ENCODE peak calls at places on chromosomes 13 and 19, in ten cellular contexts. A, K, S, F, U, Y, G, Q, L and X are unnamed samples.

GRCh38 chr19:55012294-55012693 is 25.8 kb downstream of the GP6 start:
- DNase-seq in A (no peak), K (no peak), S (no peak), F (no peak), U (no peak), Y (no peak), G (no peak), Q (no peak), L (no peak), X (no peak)

GRCh38 chr19:47479701-47480503 is 4.1 kb downstream of the KPTN start:
- DNase-seq in A (no peak), K (peak), S (no peak), F (no peak), U (no peak), Y (no peak), G (no peak), Q (no peak), L (no peak), X (no peak)

GRCh38 chr13:51298812-51299211 is 40.7 kb upstream of the SERPINE3 start:
- DNase-seq in A (no peak), K (peak), S (no peak), F (no peak), U (no peak), Y (no peak), G (no peak), Q (no peak), L (no peak), X (no peak)

GRCh38 chr19:44111910-44112463 is 1.2 kb upstream of the ZNF225 start:
- DNase-seq in A (no peak), K (peak), S (peak), F (peak), U (peak), Y (no peak), G (no peak), Q (no peak), L (peak), X (no peak)

GRCh38 chr19:5131031-5131865 is 162.3 kb downstream of the KDM4B start:
- DNase-seq in A (no peak), K (no peak), S (no peak), F (peak), U (no peak), Y (peak), G (no peak), Q (no peak), L (no peak), X (peak)

GRCh38 chr19:9673912-9674668 is 810 bp downstream of the ZNF562 start:
- DNase-seq in A (no peak), K (peak), S (peak), F (no peak), U (no peak), Y (no peak), G (no peak), Q (peak), L (peak), X (no peak)

GRCh38 chr19:46601318-46602224 is at the start of gene CALM3:
- DNase-seq in A (no peak), K (no peak), S (no peak), F (peak), U (no peak), Y (no peak), G (no peak), Q (no peak), L (no peak), X (peak)

GRCh38 chr13:50594276-50594970 is 249.1 kb downstream of the DLEU7 start:
- DNase-seq in A (no peak), K (peak), S (no peak), F (no peak), U (no peak), Y (no peak), G (no peak), Q (no peak), L (no peak), X (peak)

GRCh38 chr19:7554990-7555864 is 19.7 kb downstream of the PNPLA6 start:
- DNase-seq in A (no peak), K (no peak), S (no peak), F (no peak), U (no peak), Y (no peak), G (no peak), Q (no peak), L (no peak), X (no peak)

GRCh38 chr13:44317752-44318550 is 55.7 kb upstream of the SERP2 start:
- DNase-seq in A (no peak), K (no peak), S (peak), F (no peak), U (no peak), Y (no peak), G (no peak), Q (peak), L (peak), X (no peak)

GRCh38 chr19:43768273-43769050 is 12.3 kb downstream of the KCNN4 start:
- DNase-seq in A (no peak), K (no peak), S (no peak), F (peak), U (no peak), Y (no peak), G (no peak), Q (no peak), L (peak), X (no peak)

GRCh38 chr19:797528-798414 is 519 bp downstream of the PTBP1 start:
- DNase-seq in A (peak), K (peak), S (peak), F (peak), U (peak), Y (peak), G (peak), Q (peak), L (peak), X (peak)

GRCh38 chr13:109119886-109120285 is 490.5 kb downstream of the MYO16 start:
- DNase-seq in A (no peak), K (peak), S (no peak), F (no peak), U (no peak), Y (no peak), G (no peak), Q (no peak), L (no peak), X (no peak)

GRCh38 chr13:112976526-112976925 is 7.5 kb downstream of the MCF2L start:
- DNase-seq in A (no peak), K (no peak), S (no peak), F (no peak), U (no peak), Y (no peak), G (no peak), Q (no peak), L (no peak), X (no peak)

GRCh38 chr19:13621413-13621812 is 115.1 kb upstream of the CACNA1A start:
- DNase-seq in A (peak), K (peak), S (peak), F (no peak), U (peak), Y (no peak), G (no peak), Q (peak), L (peak), X (no peak)

GRCh38 chr13:107407074-107407473 is 808.3 kb downstream of the LIG4 start:
- DNase-seq in A (no peak), K (no peak), S (no peak), F (no peak), U (no peak), Y (no peak), G (no peak), Q (no peak), L (no peak), X (no peak)

GRCh38 chr19:22627526-22627925 is 6.6 kb upstream of the ZNF492 start:
- DNase-seq in A (no peak), K (no peak), S (no peak), F (no peak), U (no peak), Y (no peak), G (no peak), Q (no peak), L (no peak), X (no peak)

GRCh38 chr19:4363571-4364304 is 20.4 kb downstream of the MPND start:
- DNase-seq in A (no peak), K (no peak), S (no peak), F (no peak), U (no peak), Y (no peak), G (no peak), Q (no peak), L (no peak), X (no peak)

GRCh38 chr13:98476538-98476966 is 100.4 kb downstream of the STK24 start:
- DNase-seq in A (peak), K (peak), S (no peak), F (no peak), U (peak), Y (peak), G (peak), Q (peak), L (peak), X (peak)

GRCh38 chr13:46600943-46601311 is 48.0 kb downstream of the LRCH1 start:
- DNase-seq in A (no peak), K (no peak), S (no peak), F (no peak), U (no peak), Y (no peak), G (no peak), Q (no peak), L (no peak), X (no peak)

GRCh38 chr19:33627526-33627925 is 5.8 kb downstream of the CHST8 start:
- DNase-seq in A (no peak), K (no peak), S (no peak), F (no peak), U (no peak), Y (no peak), G (no peak), Q (no peak), L (no peak), X (no peak)

GRCh38 chr13:41654800-41655199 is 197.4 kb downstream of the RGCC start:
- DNase-seq in A (no peak), K (no peak), S (no peak), F (no peak), U (no peak), Y (no peak), G (no peak), Q (no peak), L (no peak), X (no peak)

GRCh38 chr13:41054212-41054877 is 7.0 kb upstream of the WBP4 start:
- DNase-seq in A (no peak), K (peak), S (peak), F (peak), U (peak), Y (peak), G (no peak), Q (peak), L (peak), X (peak)

GRCh38 chr13:59750860-59751259 is 412.9 kb downstream of the DIAPH3 start:
- DNase-seq in A (no peak), K (peak), S (peak), F (peak), U (peak), Y (no peak), G (peak), Q (no peak), L (peak), X (no peak)

GRCh38 chr19:5156231-5156986 is 184.2 kb downstream of the PTPRS start:
- DNase-seq in A (no peak), K (no peak), S (no peak), F (no peak), U (no peak), Y (no peak), G (no peak), Q (no peak), L (no peak), X (no peak)

GRCh38 chr13:30453727-30454126 is 12.0 kb downstream of the HMGB1 start:
- DNase-seq in A (no peak), K (peak), S (no peak), F (no peak), U (no peak), Y (no peak), G (no peak), Q (peak), L (no peak), X (no peak)

GRCh38 chr19:54523403-54523802 is 20.8 kb downstream of the LAIR2 start:
- DNase-seq in A (no peak), K (peak), S (no peak), F (no peak), U (no peak), Y (no peak), G (no peak), Q (peak), L (no peak), X (no peak)

GRCh38 chr13:102677122-102677521 is 17.7 kb downstream of the METTL21C start:
- DNase-seq in A (no peak), K (no peak), S (no peak), F (no peak), U (no peak), Y (no peak), G (no peak), Q (no peak), L (no peak), X (no peak)

GRCh38 chr13:73542446-73542845 is 483.6 kb downstream of the KLF5 start:
- DNase-seq in A (no peak), K (no peak), S (no peak), F (no peak), U (no peak), Y (no peak), G (no peak), Q (no peak), L (no peak), X (no peak)

GRCh38 chr13:18236528-18236815 is 945.2 kb downstream of the TUBA3C start:
- DNase-seq in A (no peak), K (no peak), S (no peak), F (no peak), U (no peak), Y (no peak), G (no peak), Q (no peak), L (no peak), X (no peak)

GRCh38 chr19:45443462-45444317 is 20.0 kb upstream of the ERCC1 start:
- DNase-seq in A (peak), K (peak), S (peak), F (peak), U (no peak), Y (peak), G (peak), Q (peak), L (peak), X (peak)

GRCh38 chr13:32314968-32315254 is 252 bp downstream of the ZAR1L start:
- DNase-seq in A (no peak), K (peak), S (peak), F (peak), U (no peak), Y (peak), G (peak), Q (no peak), L (peak), X (peak)

GRCh38 chr13:31756346-31756745 is 17.0 kb downstream of the RXFP2 start:
- DNase-seq in A (no peak), K (peak), S (no peak), F (no peak), U (peak), Y (no peak), G (no peak), Q (peak), L (peak), X (no peak)

GRCh38 chr13:27080018-27080948 is 91.3 kb downstream of the USP12 start:
- DNase-seq in A (no peak), K (no peak), S (no peak), F (no peak), U (no peak), Y (no peak), G (no peak), Q (no peak), L (no peak), X (no peak)
- TF ChIP-seq CTCF in A (no peak), K (no peak), S (no peak), F (no peak), U (no peak), Y (no peak), G (no peak), Q (no peak), L (no peak), X (no peak)

GRCh38 chr19:51251453-51251790 is 542 bp downstream of the SIGLECL1 start:
- DNase-seq in A (no peak), K (no peak), S (no peak), F (no peak), U (no peak), Y (no peak), G (no peak), Q (no peak), L (no peak), X (peak)

GRCh38 chr19:51247972-51248371 is 2.9 kb upstream of the SIGLECL1 start:
- DNase-seq in A (no peak), K (no peak), S (no peak), F (no peak), U (no peak), Y (no peak), G (no peak), Q (no peak), L (no peak), X (no peak)

GRCh38 chr19:51253088-51253806 is 2.4 kb downstream of the SIGLECL1 start:
- DNase-seq in A (no peak), K (no peak), S (no peak), F (no peak), U (no peak), Y (no peak), G (no peak), Q (no peak), L (no peak), X (no peak)

GRCh38 chr19:51246153-51246552 is 4.7 kb upstream of the SIGLECL1 start:
- DNase-seq in A (no peak), K (peak), S (no peak), F (no peak), U (no peak), Y (no peak), G (no peak), Q (peak), L (no peak), X (no peak)

DNA sequence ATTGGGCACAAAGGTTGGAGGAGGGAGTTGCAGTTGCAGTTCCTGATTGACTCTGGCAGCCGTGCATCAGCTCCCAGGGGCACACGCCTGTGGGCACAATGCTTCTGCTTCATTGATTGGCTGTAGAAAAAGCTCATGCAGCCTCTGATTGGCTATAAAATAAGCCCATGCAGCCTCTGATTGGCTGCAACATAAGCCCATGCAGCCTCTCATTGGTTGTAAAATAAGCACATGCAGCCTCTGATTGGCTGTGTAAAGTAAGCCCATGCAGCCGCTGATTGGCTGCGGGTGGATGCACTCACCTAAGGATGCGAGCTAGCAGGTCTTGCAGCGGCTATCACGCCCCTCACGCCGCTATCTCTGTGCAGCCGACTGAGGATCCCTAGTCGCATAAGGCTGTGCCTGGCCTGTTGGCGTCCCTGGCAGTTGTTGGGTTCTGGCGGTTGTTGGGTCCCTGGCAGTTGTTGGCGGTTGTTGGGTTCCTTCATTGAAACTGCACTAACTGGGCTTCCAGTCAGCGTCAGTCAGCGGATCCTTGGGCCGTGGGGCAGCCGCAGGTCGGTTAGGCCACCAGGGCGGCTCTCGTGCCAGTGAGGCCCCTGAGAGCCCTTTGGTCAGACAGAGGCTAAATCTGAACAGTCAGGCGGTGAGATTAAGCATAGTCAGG is at the start of gene SIGLECL1:
- DNase-seq in A (no peak), K (no peak), S (no peak), F (no peak), U (no peak), Y (no peak), G (no peak), Q (no peak), L (no peak), X (no peak)
- TF ChIP-seq CTCF in A (no peak), K (no peak), S (no peak), F (no peak), U (no peak), Y (no peak), G (no peak), Q (no peak), L (no peak), X (no peak)

GRCh38 chr13:48576448-48576993 is 43.6 kb upstream of the RCBTB2 start:
- DNase-seq in A (no peak), K (no peak), S (no peak), F (no peak), U (no peak), Y (no peak), G (no peak), Q (no peak), L (no peak), X (no peak)
- TF ChIP-seq CTCF in A (no peak), K (no peak), S (no peak), F (no peak), U (no peak), Y (no peak), G (no peak), Q (no peak), L (no peak), X (no peak)

GRCh38 chr13:79354285-79354684 is 51.8 kb downstream of the RBM26 start:
- DNase-seq in A (no peak), K (no peak), S (no peak), F (no peak), U (no peak), Y (no peak), G (no peak), Q (no peak), L (no peak), X (no peak)
- TF ChIP-seq CTCF in A (no peak), K (no peak), S (no peak), F (no peak), U (no peak), Y (no peak), G (no peak), Q (no peak), L (no peak), X (no peak)